ENCODE peak calls at places on chromosomes 12 and 14, in nine cellular contexts. U, L, S, N, J, X, P, F and G are unnamed samples.

GRCh38 chr14:47442206-47442605 is 233.2 kb downstream of the MDGA2 start:
- DNase-seq in U (no peak), L (no peak), S (peak; percentile 56), N (no peak), J (no peak), X (no peak), P (no peak), F (no peak), G (no peak)

GRCh38 chr12:115866909-115867525 is 410.5 kb downstream of the MED13L start:
- DNase-seq in U (no peak), L (no peak), S (no peak), N (no peak), J (no peak), X (no peak), P (no peak), F (no peak), G (no peak)

GRCh38 chr14:64516969-64517368 is 12.4 kb downstream of the ZBTB1 start:
- DNase-seq in U (no peak), L (no peak), S (no peak), N (no peak), J (no peak), X (no peak), P (no peak), F (no peak), G (no peak)

GRCh38 chr14:73242274-73242960 is 5.1 kb downstream of the PAPLN start:
- DNase-seq in U (no peak), L (no peak), S (no peak), N (no peak), J (no peak), X (peak; percentile 17), P (no peak), F (no peak), G (no peak)

GRCh38 chr14:58737511-58737910 is 99.7 kb downstream of the DACT1 start:
- DNase-seq in U (no peak), L (no peak), S (no peak), N (no peak), J (no peak), X (no peak), P (no peak), F (no peak), G (no peak)

GRCh38 chr12:112112423-112113132 is 4.0 kb upstream of the NAA25 start:
- DNase-seq in U (no peak), L (no peak), S (no peak), N (peak; percentile 85), J (no peak), X (no peak), P (no peak), F (no peak), G (no peak)

GRCh38 chr14:89912667-89913211 is 41.8 kb downstream of the EFCAB11 start:
- DNase-seq in U (peak; percentile 69), L (peak; percentile 58), S (peak; percentile 96), N (no peak), J (no peak), X (no peak), P (peak; percentile 98), F (no peak), G (peak; percentile 99)

GRCh38 chr12:25997401-25997973 is 39.0 kb downstream of the RASSF8 start:
- DNase-seq in U (peak; percentile 53), L (no peak), S (peak; percentile 96), N (no peak), J (no peak), X (no peak), P (peak; percentile 96), F (no peak), G (peak; percentile 97)

GRCh38 chr12:114355389-114356088 is 50.4 kb downstream of the TBX5 start:
- DNase-seq in U (no peak), L (no peak), S (no peak), N (no peak), J (no peak), X (no peak), P (no peak), F (peak; percentile 33), G (no peak)
- TF ChIP-seq CTCF in U (peak; percentile 28), L (no peak), S (no peak), N (no peak), J (no peak), X (no peak), P (peak; percentile 44), F (peak; percentile 31), G (no peak)

DNA sequence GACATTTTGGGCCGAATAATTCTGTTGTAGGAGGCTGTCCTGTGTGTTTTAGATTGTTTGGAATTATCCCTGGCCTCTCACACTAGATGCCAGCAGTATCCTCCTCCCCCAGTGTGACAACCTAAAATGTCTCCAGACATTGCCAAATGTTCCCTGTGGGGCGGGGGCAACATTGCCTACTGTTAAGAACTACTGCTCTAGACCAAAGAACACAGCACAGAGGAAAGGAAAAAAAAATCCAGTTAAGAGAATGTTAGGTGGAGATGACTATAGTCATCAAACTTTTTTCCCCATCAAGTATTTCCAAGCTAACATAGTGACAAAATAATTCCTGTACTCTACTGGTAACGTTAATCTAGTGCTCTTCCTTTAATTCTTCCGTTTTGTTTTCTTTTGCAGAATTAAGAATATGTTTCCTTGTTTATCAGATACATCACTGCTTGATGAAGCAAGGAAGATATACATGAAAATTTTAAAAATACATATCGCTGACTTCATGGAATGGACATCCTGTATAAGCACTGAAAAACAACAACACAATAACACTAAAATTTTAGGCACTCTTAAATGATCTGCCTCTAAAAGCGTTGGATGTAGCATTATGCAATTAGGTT is 3.6 kb downstream of the CDKN1B start:
- DNase-seq in U (no peak), L (no peak), S (peak; percentile 45), N (no peak), J (no peak), X (no peak), P (no peak), F (no peak), G (no peak)
- H3K4me3 ChIP-seq in U (peak overlapping the region; percentile 40), L (peak overlapping the region; percentile 99), S (peak overlapping the region; percentile 23), N (no peak overlapping the region), J (peak overlapping the region; percentile 87), X (no peak overlapping the region), P (peak overlapping the region; percentile 39), F (peak overlapping the region; percentile 83), G (peak overlapping the region; percentile 93)

GRCh38 chr12:132376464-132376830 is 47.1 kb upstream of the GALNT9 start:
- DNase-seq in U (no peak), L (no peak), S (no peak), N (no peak), J (peak; percentile 44), X (no peak), P (no peak), F (no peak), G (no peak)

GRCh38 chr12:132375747-132376463 is 46.5 kb upstream of the GALNT9 start:
- DNase-seq in U (no peak), L (no peak), S (no peak), N (no peak), J (peak; percentile 42), X (no peak), P (no peak), F (no peak), G (no peak)

GRCh38 chr12:132374821-132375445 is 45.5 kb upstream of the GALNT9 start:
- DNase-seq in U (no peak), L (no peak), S (no peak), N (no peak), J (peak; percentile 34), X (no peak), P (no peak), F (no peak), G (no peak)

GRCh38 chr12:132377147-132377546 is 47.8 kb upstream of the GALNT9 start:
- DNase-seq in U (no peak), L (no peak), S (no peak), N (no peak), J (no peak), X (no peak), P (no peak), F (no peak), G (no peak)

GRCh38 chr12:132373967-132374820 is 44.8 kb upstream of the GALNT9 start:
- DNase-seq in U (no peak), L (no peak), S (no peak), N (no peak), J (peak; percentile 75), X (no peak), P (no peak), F (no peak), G (no peak)
- TF ChIP-seq CTCF in U (peak; percentile 22), L (peak; percentile 6), S (peak; percentile 16), N (no peak), J (no peak), X (no peak), P (peak; percentile 40), F (no peak), G (no peak)

GRCh38 chr12:3171195-3171591 is 94.0 kb downstream of the TSPAN9 start:
- DNase-seq in U (no peak), L (no peak), S (peak; percentile 25), N (no peak), J (no peak), X (no peak), P (no peak), F (no peak), G (no peak)

GRCh38 chr12:3168775-3169221 is 91.6 kb downstream of the TSPAN9 start:
- DNase-seq in U (peak; percentile 90), L (peak; percentile 90), S (peak; percentile 96), N (no peak), J (no peak), X (no peak), P (peak; percentile 87), F (no peak), G (peak; percentile 83)

GRCh38 chr12:3172124-3173007 is 95.2 kb downstream of the TSPAN9 start:
- DNase-seq in U (no peak), L (no peak), S (no peak), N (no peak), J (no peak), X (no peak), P (no peak), F (no peak), G (no peak)

GRCh38 chr12:3168223-3168770 is 91.1 kb downstream of the TSPAN9 start:
- DNase-seq in U (no peak), L (no peak), S (no peak), N (no peak), J (no peak), X (no peak), P (peak; percentile 14), F (no peak), G (no peak)

GRCh38 chr12:3170423-3171194 is 93.4 kb downstream of the TSPAN9 start:
- DNase-seq in U (peak; percentile 76), L (peak; percentile 55), S (peak; percentile 93), N (no peak), J (no peak), X (no peak), P (peak; percentile 61), F (no peak), G (peak; percentile 82)
- H3K4me3 ChIP-seq in U (peak overlapping the region; percentile 13), L (no peak overlapping the region), S (no peak overlapping the region), N (no peak overlapping the region), J (no peak overlapping the region), X (no peak overlapping the region), P (no peak overlapping the region), F (no peak overlapping the region), G (no peak overlapping the region)